ENCODE peak calls at places on chromosomes 16 and 17, in six cellular contexts. F is GM12891, M is heart left ventricle, E is esophagus squamous epithelium, V is transverse colon, D is H54. O is an unnamed sample.

GRCh38 chr16:66441586-66442375 is 14.7 kb downstream of the BEAN1 start:
- DNase-seq in F (no peak), M (no peak), E (no peak), V (no peak), D (no peak), O (no peak)

GRCh38 chr16:72298947-72299346 is 127.0 kb upstream of the PMFBP1 start:
- DNase-seq in F (no peak), M (no peak), E (no peak), V (no peak), D (no peak), O (no peak)

GRCh38 chr17:82029990-82030469 is 1.4 kb upstream of the RAC3 start:
- DNase-seq in F (no peak), M (no peak), E (no peak), V (no peak), D (no peak), O (no peak)

GRCh38 chr16:81669473-81670350 is 109.4 kb upstream of the PLCG2 start:
- DNase-seq in F (no peak), M (no peak), E (no peak), V (no peak), D (no peak), O (no peak)

GRCh38 chr17:30524847-30525246 is 47.6 kb downstream of the GOSR1 start:
- DNase-seq in F (no peak), M (no peak), E (no peak), V (no peak), D (no peak), O (no peak)

GRCh38 chr17:50778471-50778870 is 11.2 kb upstream of the ANKRD40CL start:
- DNase-seq in F (no peak), M (no peak), E (no peak), V (no peak), D (no peak), O (no peak)

GRCh38 chr16:23796941-23797340 is 38.8 kb upstream of the PRKCB start:
- DNase-seq in F (no peak), M (no peak), E (no peak), V (no peak), D (no peak), O (no peak)

GRCh38 chr17:65270499-65270898 is 133.3 kb downstream of the RGS9 start:
- DNase-seq in F (no peak), M (no peak), E (no peak), V (no peak), D (no peak), O (no peak)

GRCh38 chr17:77772461-77772897 is 186.0 kb upstream of the TNRC6C start:
- DNase-seq in F (peak), M (peak), E (no peak), V (peak), D (no peak), O (peak)

GRCh38 chr17:82158825-82159224 is 53.8 kb downstream of the CCDC57 start:
- DNase-seq in F (no peak), M (no peak), E (no peak), V (no peak), D (no peak), O (no peak)

GRCh38 chr16:2056681-2057407 is 9.1 kb downstream of the TSC2 start:
- DNase-seq in F (no peak), M (no peak), E (no peak), V (no peak), D (no peak), O (no peak)

GRCh38 chr17:64074704-64075484 is 54.5 kb upstream of the ICAM2 start:
- DNase-seq in F (no peak), M (no peak), E (no peak), V (no peak), D (no peak), O (no peak)

GRCh38 chr16:72247821-72248253 is 75.9 kb upstream of the PMFBP1 start:
- DNase-seq in F (no peak), M (no peak), E (no peak), V (no peak), D (no peak), O (no peak)

GRCh38 chr16:86354641-86355040 is 155.7 kb upstream of the FOXF1 start:
- DNase-seq in F (no peak), M (no peak), E (no peak), V (no peak), D (no peak), O (no peak)

GRCh38 chr16:85579883-85580607 is 33.1 kb upstream of the GSE1 start:
- DNase-seq in F (no peak), M (no peak), E (no peak), V (no peak), D (no peak), O (no peak)

GRCh38 chr17:7888184-7888920 is at the start of gene CHD3:
- DNase-seq in F (no peak), M (no peak), E (no peak), V (peak), D (no peak), O (peak)

GRCh38 chr17:17448076-17448475 is 28.7 kb upstream of the MED9 start:
- DNase-seq in F (no peak), M (no peak), E (no peak), V (no peak), D (no peak), O (no peak)

DNA sequence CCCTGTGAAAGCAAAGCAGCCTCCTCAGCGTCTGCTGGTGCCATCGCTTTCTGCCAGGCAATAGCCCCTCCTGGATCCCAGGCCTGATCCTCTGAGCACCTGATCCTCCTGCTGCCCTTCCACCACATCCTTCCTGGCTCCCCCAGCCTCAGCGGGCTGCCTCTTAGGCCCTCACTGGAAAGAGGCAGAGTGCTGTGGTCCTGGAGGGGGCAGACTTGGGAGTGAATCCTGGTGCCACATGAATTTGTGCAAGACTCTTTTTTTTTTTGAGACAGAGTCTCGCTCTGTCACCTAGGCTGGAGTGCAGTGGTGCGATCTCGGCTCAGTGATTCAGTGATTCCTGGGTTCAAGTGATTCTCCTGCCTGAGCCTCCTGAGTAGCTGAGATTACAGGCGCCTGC is 3.1 kb downstream of the GHDC start:
- DNase-seq in F (no peak), M (no peak), E (no peak), V (no peak), D (no peak), O (no peak)
- TF ChIP-seq POLR2A in F (no peak), M (no peak), E (no peak), V (no peak), D (no peak), O (no peak)

GRCh38 chr17:28242791-28243190 is 76.2 kb upstream of the TMEM97 start:
- DNase-seq in F (no peak), M (no peak), E (no peak), V (no peak), D (no peak), O (no peak)

GRCh38 chr17:28244446-28244845 is 74.6 kb upstream of the TMEM97 start:
- DNase-seq in F (no peak), M (no peak), E (no peak), V (no peak), D (no peak), O (no peak)

DNA sequence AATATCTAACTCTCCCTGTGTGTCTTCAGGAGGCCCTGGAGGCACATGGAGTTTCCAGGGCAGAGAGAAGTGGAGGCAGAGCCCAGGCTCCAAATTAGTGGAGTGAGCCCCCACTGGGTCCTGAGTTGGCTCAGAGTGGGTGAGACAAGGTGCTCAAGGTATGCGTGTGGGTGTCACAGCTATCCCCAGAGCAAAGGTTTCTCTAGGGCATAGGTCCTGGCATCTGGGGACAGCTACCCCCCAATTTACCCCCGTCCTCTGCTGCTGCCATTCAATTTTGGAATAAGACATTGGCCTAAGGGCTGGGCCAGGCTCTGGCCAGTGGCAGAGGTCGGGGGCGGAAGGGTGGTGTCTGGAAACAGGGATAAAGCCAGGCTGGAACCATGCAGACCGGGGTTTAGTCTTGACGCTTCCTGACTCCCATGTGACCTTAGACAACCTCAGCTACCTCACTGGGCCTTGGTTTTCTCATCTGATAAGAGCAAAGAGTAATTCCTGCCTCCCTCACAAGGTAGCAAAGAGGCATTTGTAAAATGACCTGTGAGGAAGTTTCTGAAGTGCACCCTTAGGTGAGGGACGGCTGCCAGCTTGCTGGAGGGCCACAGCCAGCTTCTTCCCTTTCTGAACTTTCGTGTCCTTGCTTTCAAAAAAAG is 78.2 kb upstream of the TMEM97 start:
- DNase-seq in F (no peak), M (no peak), E (no peak), V (no peak), D (no peak), O (no peak)
- TF ChIP-seq POLR2A in F (no peak), M (no peak), E (no peak), V (no peak), D (no peak), O (no peak)

DNA sequence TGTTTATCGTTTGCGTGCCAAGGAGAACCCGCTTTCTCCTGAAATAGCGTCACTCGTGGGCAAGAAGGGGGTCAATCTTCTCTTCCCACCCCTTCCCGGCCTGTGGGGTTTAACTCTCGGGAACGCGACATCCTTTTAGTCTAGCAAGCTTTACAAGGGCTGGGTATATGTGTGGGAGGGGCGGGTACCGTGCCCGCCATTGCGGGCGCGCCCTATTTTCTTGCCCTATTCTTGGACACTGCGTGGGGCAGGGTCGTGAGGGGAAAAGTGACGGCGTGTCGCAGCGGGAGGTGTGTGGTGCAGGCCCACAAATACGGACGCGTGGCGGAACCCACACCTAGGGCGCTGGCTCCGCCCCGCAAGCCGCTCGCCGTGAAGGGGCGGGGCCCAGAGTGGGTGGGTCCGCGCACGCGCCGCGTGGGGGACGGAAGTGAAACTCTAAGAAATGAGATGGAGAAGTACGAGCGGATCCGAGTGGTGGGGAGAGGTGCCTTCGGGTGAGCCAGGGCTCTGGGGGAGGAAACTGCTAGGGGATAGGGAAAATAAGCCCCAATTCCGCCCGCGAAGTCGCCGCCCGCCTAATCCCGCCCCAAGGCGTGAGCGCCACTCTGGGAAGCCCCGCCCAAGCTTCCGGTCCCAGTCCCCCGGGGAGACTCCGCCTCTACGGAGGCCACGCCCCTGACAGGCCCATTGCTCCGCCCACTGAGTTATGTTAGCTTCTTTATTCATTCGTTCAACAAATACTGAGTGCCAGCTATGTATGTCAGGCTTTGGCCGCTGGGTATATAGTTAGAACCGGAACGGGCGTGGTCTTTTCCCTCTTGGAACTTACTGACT is at the start of gene NEK8:
- DNase-seq in F (peak), M (peak), E (peak), V (peak), D (peak), O (peak)
- TF ChIP-seq POLR2A in F (peak), M (peak), E (peak), V (peak), D (peak), O (peak)

GRCh38 chr17:80262291-80262690 is 1.6 kb downstream of the RNF213 start:
- DNase-seq in F (no peak), M (no peak), E (no peak), V (no peak), D (no peak), O (peak)

GRCh38 chr17:80259642-80260535 is 763 bp upstream of the RNF213 start:
- DNase-seq in F (peak), M (peak), E (no peak), V (peak), D (peak), O (peak)

GRCh38 chr17:80261159-80261894 is 675 bp downstream of the RNF213 start:
- DNase-seq in F (no peak), M (peak), E (no peak), V (peak), D (peak), O (peak)

GRCh38 chr17:80261895-80262279 is 1.2 kb downstream of the RNF213 start:
- DNase-seq in F (no peak), M (no peak), E (no peak), V (no peak), D (no peak), O (no peak)

DNA sequence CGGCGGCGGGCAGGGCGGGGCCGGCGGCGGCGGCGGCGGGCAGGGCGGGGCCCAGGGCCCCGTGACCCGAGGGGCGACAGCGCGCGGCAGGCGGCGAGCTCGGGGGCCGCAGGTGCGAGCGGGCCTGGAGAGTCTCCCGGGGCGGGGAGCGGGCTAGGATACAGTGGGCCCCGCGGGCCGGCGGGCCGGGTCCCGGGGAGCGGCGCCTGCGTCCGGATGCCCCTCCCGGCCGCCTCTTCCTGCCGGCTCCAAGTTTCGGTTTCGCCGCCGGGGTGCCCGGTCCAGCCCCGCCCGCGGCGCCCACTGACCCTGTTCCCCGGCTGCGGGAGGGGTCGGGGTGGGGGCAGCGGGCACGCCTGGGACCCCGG is at the start of gene RNF213:
- DNase-seq in F (peak), M (peak), E (no peak), V (peak), D (peak), O (peak)
- TF ChIP-seq POLR2A in F (peak), M (peak), E (peak), V (no peak), D (peak), O (no peak)

O was measured in erythroblast.